ENCODE peak calls at places on chromosome X, in six cellular contexts. F is activated CD8-positive, alpha-beta T cell treated with anti-CD3 and anti-CD28 coated beads, Interleukin-2, amount 10 ng/mL, durations not matched to agents 7 days and 5 days; O is tibial artery; S is stimulated activated CD8-positive, alpha-beta memory T cell treated with anti-CD3 and anti-CD28 coated beads, Interleukin-12 subunit alpha, Interleukin-12 subunit beta, amount 100 ng/mL, for 4 hours; R is lung; C is NCI-H146. Y is an unnamed sample.

GRCh38 chrX:115957862-115958490 is 212.6 kb upstream of the AGTR2 start:
- DNase-seq in S (no peak), C (peak), R (no peak), F (no peak), O (no peak), Y (peak)

GRCh38 chrX:143788265-143788664 is 67.7 kb upstream of the SPANXN2 start:
- DNase-seq in S (no peak), F (no peak), R (no peak), C (peak), O (no peak), Y (no peak)

GRCh38 chrX:140123446-140123845 is 158.1 kb upstream of the CXorf66 start:
- DNase-seq in S (no peak), R (no peak), C (no peak), F (no peak), O (no peak), Y (no peak)

GRCh38 chrX:136762820-136763452 is 17.8 kb downstream of the ARHGEF6 start:
- DNase-seq in C (no peak), O (no peak), R (no peak), F (peak), S (no peak), Y (no peak)

GRCh38 chrX:110000000-110000399 is 2.9 kb upstream of the TMEM164 start:
- DNase-seq in S (no peak), O (no peak), F (no peak), R (no peak), C (no peak), Y (no peak)

GRCh38 chrX:53330331-53330730 is 48.9 kb upstream of the IQSEC2 start:
- DNase-seq in F (no peak), O (no peak), S (no peak), C (no peak), R (no peak), Y (no peak)

GRCh38 chrX:46837543-46838481 is 969 bp downstream of the RP2 start:
- DNase-seq in C (no peak), F (peak), S (no peak), R (no peak), O (no peak), Y (no peak)

GRCh38 chrX:104330966-104331365 is 76.2 kb upstream of the ESX1 start:
- DNase-seq in C (no peak), O (no peak), S (no peak), F (no peak), R (no peak), Y (no peak)

GRCh38 chrX:114508836-114509235 is 75.0 kb upstream of the HTR2C start:
- DNase-seq in F (no peak), S (no peak), R (no peak), O (no peak), C (no peak), Y (no peak)

GRCh38 chrX:77628294-77629025 is 157.6 kb downstream of the ATRX start:
- DNase-seq in C (no peak), S (no peak), O (no peak), F (no peak), R (no peak), Y (no peak)

GRCh38 chrX:14398725-14399124 is 130.6 kb upstream of the GLRA2 start:
- DNase-seq in S (no peak), F (no peak), O (peak), R (no peak), C (peak), Y (no peak)

GRCh38 chrX:39309018-39309620 is 507.9 kb downstream of the MID1IP1 start:
- DNase-seq in R (no peak), C (no peak), F (no peak), O (no peak), S (peak), Y (no peak)